ENCODE peak calls at places on chromosomes 3 and 15, in four cellular contexts. Q is right lobe of liver, K is spleen, F is fibroblast of mammary gland. M is an unnamed sample.

GRCh38 chr15:76582550-76582949 is 246.0 kb downstream of the ISL2 start:
- DNase-seq in F (no peak), K (no peak), Q (no peak), M (no peak)

GRCh38 chr3:65400893-65401292 is 637.8 kb downstream of the MAGI1 start:
- DNase-seq in F (no peak), K (no peak), Q (no peak), M (no peak)

GRCh38 chr3:10941972-10942371 is 50.6 kb upstream of the SLC6A1 start:
- DNase-seq in Q (no peak), F (peak), K (peak), M (no peak)

GRCh38 chr15:42010434-42010833 is 10.4 kb downstream of the PLA2G4E start:
- DNase-seq in K (no peak), Q (no peak), F (no peak), M (no peak)

GRCh38 chr3:197750863-197751737 is 1.4 kb downstream of the FYTTD1 start:
- DNase-seq in K (peak), F (peak), Q (peak), M (peak)

GRCh38 chr3:166123576-166123975 is 286.4 kb upstream of the BCHE start:
- DNase-seq in K (no peak), F (peak), Q (no peak), M (peak)

GRCh38 chr3:11933529-11933928 is 70.7 kb upstream of the SYN2 start:
- DNase-seq in F (no peak), Q (no peak), K (no peak), M (no peak)

GRCh38 chr3:177722386-177722785 is 525.1 kb upstream of the TBL1XR1 start:
- DNase-seq in F (no peak), K (no peak), Q (no peak), M (no peak)

GRCh38 chr3:58235970-58236369 is 1.6 kb upstream of the ABHD6 start:
- DNase-seq in K (no peak), F (no peak), Q (no peak), M (no peak)

GRCh38 chr3:58236527-58237237 is 910 bp upstream of the ABHD6 start:
- DNase-seq in Q (peak), F (no peak), K (peak), M (no peak)

GRCh38 chr3:58238830-58239229 is 1.2 kb downstream of the ABHD6 start:
- DNase-seq in Q (no peak), K (no peak), F (no peak), M (no peak)

GRCh38 chr3:58237940-58238681 is 519 bp downstream of the ABHD6 start:
- DNase-seq in K (peak), Q (peak), F (peak), M (no peak)

DNA sequence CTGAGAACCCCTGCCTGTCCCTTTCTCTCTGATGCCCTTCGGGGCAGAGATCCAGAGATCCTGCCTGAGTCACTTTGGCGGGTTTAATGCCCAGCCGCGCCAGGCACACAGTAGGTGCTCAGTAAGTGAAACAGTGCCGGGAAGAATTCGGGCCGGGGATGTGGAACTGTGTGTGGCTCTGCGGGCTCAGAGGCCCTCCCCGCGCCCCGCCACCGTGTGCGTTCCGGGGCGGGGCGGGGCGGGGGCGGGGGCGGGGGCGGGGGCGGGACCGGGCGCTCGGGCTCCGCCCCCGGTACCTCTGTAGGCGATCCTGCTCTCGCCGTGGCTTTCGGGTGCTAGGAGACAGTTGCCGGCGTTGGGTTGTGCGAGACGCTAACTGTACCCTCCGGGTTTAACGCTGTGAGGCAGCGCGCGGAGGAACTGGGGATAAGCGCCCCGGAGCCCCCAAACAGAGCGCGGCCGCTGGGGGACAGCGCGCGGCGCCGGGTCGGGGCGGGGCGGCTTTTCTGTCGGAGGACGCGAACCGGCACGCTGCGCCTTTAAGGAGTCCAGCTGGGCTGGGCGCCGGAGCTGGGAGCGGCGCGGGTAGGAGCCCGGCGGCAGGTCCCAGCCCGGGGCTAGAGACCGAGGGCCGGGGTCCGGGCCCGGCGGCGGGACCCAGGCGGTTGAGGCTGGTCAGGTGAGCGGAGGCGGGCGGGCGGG is at the start of gene ABHD6:
- DNase-seq in K (peak), Q (peak), F (peak), M (peak)
- TF ChIP-seq CTCF in K (no peak), Q (peak), F (no peak), M (peak)

GRCh38 chr3:69325151-69325550 is 60.7 kb downstream of the FRMD4B start:
- DNase-seq in Q (no peak), K (no peak), F (no peak), M (no peak)

GRCh38 chr3:69323941-69324340 is 61.9 kb downstream of the FRMD4B start:
- DNase-seq in F (no peak), K (no peak), Q (no peak), M (no peak)

GRCh38 chr3:69322110-69322509 is 63.8 kb downstream of the FRMD4B start:
- DNase-seq in F (no peak), K (no peak), Q (no peak), M (no peak)

GRCh38 chr3:69326821-69327433 is 59.0 kb downstream of the FRMD4B start:
- DNase-seq in Q (no peak), K (no peak), F (peak), M (no peak)

GRCh38 chr3:69324362-69325025 is 61.4 kb downstream of the FRMD4B start:
- DNase-seq in K (no peak), F (no peak), Q (no peak), M (no peak)
- TF ChIP-seq CTCF in K (peak), F (peak), Q (no peak), M (peak)

GRCh38 chr3:150733373-150733935 is 29.5 kb downstream of the SIAH2 start:
- DNase-seq in F (no peak), K (no peak), Q (no peak), M (no peak)
- TF ChIP-seq CTCF in F (no peak), K (no peak), Q (no peak), M (no peak)

GRCh38 chr3:98263944-98264343 is at the start of gene OR5H6:
- DNase-seq in K (no peak), Q (no peak), F (no peak), M (no peak)

DNA sequence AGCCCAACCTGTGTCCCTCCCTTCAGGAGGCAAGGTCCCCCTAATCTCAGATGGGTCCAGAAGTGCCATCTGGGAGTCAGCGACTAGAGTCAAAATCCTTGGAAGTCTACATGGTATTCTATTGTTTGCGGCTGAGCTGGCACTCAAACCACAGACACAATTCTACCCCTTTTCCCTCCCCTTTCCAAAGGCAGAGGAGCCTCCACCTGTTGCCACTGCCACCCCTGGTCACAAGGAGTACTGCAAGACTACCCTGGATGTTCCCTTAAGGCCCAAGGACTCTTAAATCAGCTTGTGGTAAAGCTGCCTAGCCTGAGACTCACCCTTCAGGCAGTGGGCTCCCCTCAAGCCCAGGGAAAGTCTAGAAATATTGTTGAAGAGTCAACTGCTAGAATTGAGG is 4.3 kb upstream of the OR5H6 start:
- DNase-seq in Q (no peak), K (no peak), F (no peak), M (no peak)
- TF ChIP-seq CTCF in Q (no peak), K (no peak), F (no peak), M (no peak)

GRCh38 chr15:98581715-98582114 is 66.6 kb upstream of the IGF1R start:
- DNase-seq in K (no peak), Q (no peak), F (no peak), M (no peak)
- TF ChIP-seq CTCF in K (no peak), Q (no peak), F (no peak), M (no peak)

DNA sequence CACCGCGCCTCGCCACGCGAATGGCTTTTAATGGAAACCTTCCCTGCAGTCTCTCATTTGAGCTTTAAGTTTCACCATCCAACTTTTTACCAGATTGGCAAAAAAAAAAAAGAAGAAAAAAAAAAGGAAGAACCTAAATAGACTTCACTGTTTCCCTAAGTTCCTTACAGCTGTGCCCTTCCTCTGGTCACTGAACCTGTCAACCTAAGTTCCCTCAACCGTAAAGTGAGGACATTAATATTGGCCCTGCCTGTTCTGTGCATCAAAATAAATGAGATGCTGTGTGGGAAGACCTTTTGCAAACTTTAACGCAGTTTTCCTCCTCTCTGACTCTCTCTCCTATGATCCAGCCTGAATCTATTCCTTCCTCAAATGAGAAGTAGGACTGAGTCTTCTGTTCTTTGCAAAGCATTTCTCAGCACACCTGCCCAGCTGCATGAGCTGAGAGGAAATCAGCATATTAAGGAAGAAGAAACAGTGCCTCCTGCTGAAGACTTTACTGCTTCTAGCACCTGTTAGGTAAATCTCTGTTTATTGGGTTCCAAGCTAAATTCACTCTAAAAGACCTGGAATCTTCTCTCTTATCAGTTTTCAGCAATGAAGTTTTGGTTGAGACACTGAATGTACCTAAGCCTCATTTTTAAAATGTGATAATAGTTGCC is 99.6 kb upstream of the ETV5 start:
- DNase-seq in Q (no peak), F (no peak), K (no peak), M (no peak)
- TF ChIP-seq CTCF in Q (no peak), F (no peak), K (no peak), M (no peak)

GRCh38 chr3:69309810-69310209 is 76.1 kb downstream of the FRMD4B start:
- DNase-seq in K (no peak), F (peak), Q (no peak), M (peak)
- TF ChIP-seq CTCF in K (no peak), F (peak), Q (peak), M (peak)